ENCODE peak calls at places on chromosomes 4 and X, in seven cellular contexts. N, C, G, P, I, Y and S are unnamed samples.

GRCh38 chrX:74545880-74546279 is 68.5 kb downstream of the RLIM start:
- DNase-seq in N (no peak), C (no peak), G (no peak), P (no peak), I (no peak), Y (no peak), S (no peak)

GRCh38 chr4:5996641-5997040 is 21.6 kb downstream of the C4orf50 start:
- DNase-seq in N (no peak), C (no peak), G (no peak), P (no peak), I (no peak), Y (no peak), S (no peak)

GRCh38 chr4:5656415-5656814 is 51.9 kb downstream of the EVC2 start:
- DNase-seq in N (no peak), C (no peak), G (no peak), P (no peak), I (no peak), Y (no peak), S (no peak)

GRCh38 chr4:52199574-52200338 is 148.7 kb downstream of the SPATA18 start:
- DNase-seq in N (no peak), C (peak), G (peak), P (no peak), I (no peak), Y (no peak), S (no peak)

GRCh38 chr4:131613086-131613823 is 1535.8 kb upstream of the PCDH10 start:
- DNase-seq in N (no peak), C (no peak), G (no peak), P (no peak), I (no peak), Y (no peak), S (no peak)

GRCh38 chrX:23789386-23790146 is 6.6 kb downstream of the SAT1 start:
- DNase-seq in N (no peak), C (no peak), G (no peak), P (no peak), I (no peak), Y (no peak), S (no peak)

GRCh38 chrX:11100281-11101035 is 10.7 kb upstream of the HCCS start:
- DNase-seq in N (peak), C (peak), G (peak), P (no peak), I (no peak), Y (no peak), S (no peak)

GRCh38 chrX:103919336-103919682 is 43.1 kb upstream of the TMSB15B start:
- DNase-seq in N (peak), C (peak), G (peak), P (no peak), I (peak), Y (peak), S (no peak)

GRCh38 chr4:144582105-144582850 is 63.7 kb upstream of the HHIP start:
- DNase-seq in N (no peak), C (peak), G (peak), P (no peak), I (no peak), Y (no peak), S (no peak)

GRCh38 chr4:742742-743311 is 37.2 kb downstream of the PCGF3 start:
- DNase-seq in N (peak), C (peak), G (peak), P (peak), I (peak), Y (peak), S (peak)

GRCh38 chr4:163395055-163395454 is 51.4 kb downstream of the NPY5R start:
- DNase-seq in N (no peak), C (no peak), G (no peak), P (no peak), I (no peak), Y (no peak), S (no peak)

GRCh38 chr4:100582146-100582545 is 64.3 kb upstream of the EMCN start:
- DNase-seq in N (no peak), C (no peak), G (no peak), P (no peak), I (no peak), Y (no peak), S (no peak)

GRCh38 chr4:7450775-7451433 is 16.2 kb upstream of the PSAPL1 start:
- DNase-seq in N (no peak), C (no peak), G (no peak), P (no peak), I (no peak), Y (no peak), S (no peak)

GRCh38 chr4:168410681-168411080 is 69.6 kb downstream of the DDX60L start:
- DNase-seq in N (no peak), C (no peak), G (no peak), P (no peak), I (no peak), Y (no peak), S (no peak)

GRCh38 chrX:68807818-68808217 is 21.0 kb upstream of the EFNB1 start:
- DNase-seq in N (no peak), C (no peak), G (no peak), P (no peak), I (no peak), Y (no peak), S (no peak)

GRCh38 chr4:108172231-108172779 is 3.6 kb upstream of the LEF1 start:
- DNase-seq in N (peak), C (no peak), G (no peak), P (peak), I (peak), Y (peak), S (no peak)

GRCh38 chr4:57037982-57038604 is 59.4 kb downstream of the POLR2B start:
- DNase-seq in N (no peak), C (no peak), G (peak), P (peak), I (no peak), Y (peak), S (no peak)

GRCh38 chrX:24526616-24527015 is 61.5 kb downstream of the PDK3 start:
- DNase-seq in N (no peak), C (no peak), G (no peak), P (no peak), I (no peak), Y (no peak), S (no peak)

GRCh38 chr4:7823416-7823824 is 116.2 kb downstream of the AFAP1 start:
- DNase-seq in N (no peak), C (no peak), G (no peak), P (no peak), I (no peak), Y (no peak), S (no peak)

GRCh38 chr4:16225139-16225538 is 1.1 kb downstream of the TAPT1 start:
- DNase-seq in N (peak), C (peak), G (peak), P (no peak), I (peak), Y (peak), S (no peak)

GRCh38 chr4:99894998-99895397 is 771 bp upstream of the LAMTOR3 start:
- DNase-seq in N (no peak), C (no peak), G (no peak), P (no peak), I (no peak), Y (no peak), S (no peak)

GRCh38 chrX:70454441-70455365 is 10.1 kb downstream of the DLG3 start:
- DNase-seq in N (peak), C (no peak), G (peak), P (peak), I (peak), Y (peak), S (no peak)

GRCh38 chrX:48540480-48540879 is 966 bp downstream of the TBC1D25 start:
- DNase-seq in N (no peak), C (no peak), G (no peak), P (no peak), I (no peak), Y (no peak), S (no peak)

GRCh38 chr4:109701566-109702399 is 1.5 kb downstream of the CASP6 start:
- DNase-seq in N (peak), C (no peak), G (peak), P (no peak), I (no peak), Y (peak), S (no peak)

GRCh38 chr4:139664442-139664841 is 1.2 kb upstream of the MGST2 start:
- DNase-seq in N (no peak), C (no peak), G (no peak), P (no peak), I (no peak), Y (no peak), S (no peak)

GRCh38 chrX:2931612-2932011 is 2.5 kb upstream of the ARSD start:
- DNase-seq in N (no peak), C (no peak), G (no peak), P (no peak), I (no peak), Y (no peak), S (no peak)

GRCh38 chrX:134798472-134798871 is 140.2 kb upstream of the PLAC1 start:
- DNase-seq in N (no peak), C (no peak), G (no peak), P (no peak), I (no peak), Y (no peak), S (no peak)

GRCh38 chrX:20527458-20528099 is 260.9 kb upstream of the RPS6KA3 start:
- DNase-seq in N (peak), C (no peak), G (peak), P (no peak), I (no peak), Y (peak), S (no peak)

GRCh38 chr4:113541933-113542332 is 219.6 kb downstream of the CAMK2D start:
- DNase-seq in N (no peak), C (no peak), G (no peak), P (no peak), I (no peak), Y (no peak), S (no peak)

GRCh38 chr4:88963817-88964216 is 93.2 kb downstream of the FAM13A start:
- DNase-seq in N (peak), C (peak), G (peak), P (no peak), I (no peak), Y (no peak), S (no peak)